ENCODE peak calls at places on chromosomes 11 and 22, in nine cellular contexts. H is mammary epithelial cell; D is CD8-positive, alpha-beta T cell; U is HepG2; P is fibroblast of villous mesenchyme; I is Peyer's patch; V is BE2C; K is GM12864; M is neural progenitor cell. S is an unnamed sample.

GRCh38 chr11:62546244-62546936 is at the start of gene AHNAK:
- DNase-seq in M (peak), P (peak), D (peak), I (peak), K (no peak), H (peak), V (peak), U (no peak), S (peak)

GRCh38 chr11:35337136-35337918 is 82.0 kb downstream of the SLC1A2 start:
- DNase-seq in I (no peak), P (peak), D (no peak), V (no peak), M (no peak), U (peak), K (no peak), H (peak), S (peak)

GRCh38 chr11:69487849-69488542 is 6.5 kb downstream of the LINC01488 start:
- DNase-seq in D (no peak), P (no peak), U (no peak), M (no peak), I (no peak), V (no peak), K (no peak), H (no peak), S (no peak)

GRCh38 chr11:109739374-109739773 is 317.4 kb downstream of the C11orf87 start:
- DNase-seq in M (no peak), K (no peak), D (no peak), H (no peak), I (no peak), P (no peak), V (no peak), U (no peak), S (peak)

GRCh38 chr22:37808294-37808657 is 542 bp downstream of the GCAT start:
- DNase-seq in H (peak), P (peak), I (no peak), U (no peak), M (no peak), V (no peak), K (no peak), D (no peak), S (no peak)

GRCh38 chr11:68038226-68038717 is 553 bp upstream of the TCIRG1 start:
- DNase-seq in M (no peak), V (peak), P (no peak), H (no peak), K (no peak), I (no peak), D (no peak), U (peak), S (no peak)

GRCh38 chr11:72712876-72713275 is 38.7 kb upstream of the PDE2A start:
- DNase-seq in V (no peak), M (no peak), D (no peak), U (no peak), P (no peak), H (no peak), K (no peak), I (no peak), S (no peak)

GRCh38 chr11:6405039-6405667 is 13.7 kb downstream of the APBB1 start:
- DNase-seq in M (peak), K (no peak), I (no peak), U (no peak), D (no peak), H (no peak), P (no peak), V (peak), S (no peak)

GRCh38 chr11:71581826-71582225 is 849 bp downstream of the KRTAP5-11 start:
- DNase-seq in P (no peak), V (no peak), U (no peak), H (no peak), K (no peak), I (no peak), M (no peak), D (no peak), S (no peak)

GRCh38 chr11:2122222-2122906 is 16.8 kb downstream of the IGF2 start:
- DNase-seq in H (peak), K (no peak), M (no peak), I (no peak), U (peak), D (no peak), P (peak), V (no peak), S (peak)

GRCh38 chr22:41181349-41182241 is 23.5 kb upstream of the L3MBTL2 start:
- DNase-seq in H (peak), V (no peak), M (no peak), U (no peak), I (peak), D (no peak), P (peak), K (no peak), S (peak)

GRCh38 chr22:29793396-29793795 is 26.2 kb downstream of the UQCR10 start:
- DNase-seq in P (no peak), H (no peak), M (no peak), U (no peak), D (no peak), K (no peak), I (no peak), V (no peak), S (no peak)

GRCh38 chr11:13902456-13902855 is 60.1 kb upstream of the SPON1 start:
- DNase-seq in U (no peak), I (no peak), D (no peak), P (no peak), H (no peak), V (no peak), M (no peak), K (no peak), S (no peak)

GRCh38 chr11:131464024-131464423 is 93.6 kb downstream of the NTM start:
- DNase-seq in D (no peak), M (no peak), I (no peak), K (no peak), P (no peak), V (no peak), U (no peak), H (no peak), S (no peak)

GRCh38 chr11:19693146-19693545 is 19.5 kb upstream of the NAV2 start:
- DNase-seq in D (no peak), P (no peak), M (no peak), V (no peak), I (no peak), K (no peak), H (no peak), U (no peak), S (no peak)

DNA sequence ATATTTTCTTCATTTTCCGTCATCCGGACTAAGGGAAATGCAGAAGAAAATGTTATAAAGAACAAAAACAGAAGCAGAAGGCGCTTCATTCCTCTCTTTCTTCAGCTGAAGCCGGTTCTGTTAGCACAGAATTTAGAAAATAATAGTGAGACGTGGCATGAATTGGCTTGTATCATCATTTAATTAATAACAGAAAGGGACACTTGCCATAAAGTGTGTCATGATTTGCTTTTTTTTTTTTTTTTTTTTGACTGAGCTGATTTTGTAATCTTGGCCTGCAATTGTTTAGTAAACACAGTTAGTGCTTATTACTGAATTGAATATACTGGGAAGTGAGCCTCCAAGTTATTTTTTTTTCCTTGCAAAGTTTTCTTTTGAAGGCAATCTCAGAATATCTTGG is at the start of gene MMP27:
- DNase-seq in H (no peak), M (no peak), K (no peak), P (peak), I (no peak), U (no peak), D (no peak), V (no peak), S (no peak)
- H3K4me3 ChIP-seq in H (no peak), M (no peak), K (no peak), P (no peak), I (no peak), U (no peak), D (no peak), V (no peak), S (no peak)

GRCh38 chr11:45802531-45803317 is 2.2 kb upstream of the SLC35C1 start:
- DNase-seq in I (no peak), D (no peak), V (no peak), U (no peak), M (no peak), H (no peak), P (no peak), K (no peak), S (no peak)

GRCh38 chr11:45805305-45806071 is 539 bp downstream of the SLC35C1 start:
- DNase-seq in P (peak), I (no peak), H (peak), K (no peak), V (peak), U (peak), M (peak), D (peak), S (peak)

GRCh38 chr11:45806072-45806933 is 1.4 kb downstream of the SLC35C1 start:
- DNase-seq in P (no peak), U (no peak), M (no peak), D (no peak), I (no peak), V (no peak), H (no peak), K (no peak), S (no peak)

GRCh38 chr11:45803981-45804805 is 756 bp upstream of the SLC35C1 start:
- DNase-seq in K (no peak), H (peak), P (peak), I (peak), U (peak), M (peak), D (peak), V (peak), S (peak)

DNA sequence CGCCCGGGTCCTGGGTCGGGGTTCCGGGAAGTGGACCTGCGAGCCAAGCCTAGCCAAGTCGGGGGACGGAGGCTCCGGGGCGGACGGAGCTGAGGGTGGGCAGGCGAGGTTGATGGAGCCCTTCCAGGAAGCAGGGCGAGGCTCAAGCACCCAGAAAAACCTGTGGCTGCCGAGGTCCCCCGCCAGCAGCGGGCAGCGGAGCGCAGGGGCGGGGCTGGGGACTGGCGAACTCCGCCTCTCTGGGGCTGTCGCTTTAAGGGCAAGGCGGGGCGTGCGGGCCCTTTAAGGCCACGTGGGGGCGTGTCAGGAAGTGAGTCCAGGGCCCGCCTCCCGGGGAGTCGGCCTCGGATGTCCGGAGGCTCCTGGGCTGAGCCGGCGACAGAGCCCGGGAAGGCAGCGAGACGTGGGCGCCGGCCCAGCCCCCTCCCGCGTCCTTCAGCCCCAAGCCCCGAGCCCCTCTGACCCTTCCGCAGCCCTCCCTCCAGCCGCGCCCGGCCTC is at the start of gene SLC35C1:
- DNase-seq in I (peak), H (peak), V (peak), K (peak), P (peak), M (peak), D (peak), U (peak), S (peak)
- TF ChIP-seq CTCF in I (no peak), H (no peak), V (no peak), K (peak), P (no peak), M (peak), D (no peak), U (peak), S (peak)

GRCh38 chr22:17540481-17540880 is 22.8 kb upstream of the SLC25A18 start:
- DNase-seq in M (no peak), U (no peak), K (no peak), P (no peak), D (no peak), V (no peak), H (no peak), I (no peak), S (no peak)
- H3K4me3 ChIP-seq in M (no peak), U (no peak), K (no peak), P (no peak), D (no peak), V (no peak), H (no peak), I (no peak), S (no peak)

DNA sequence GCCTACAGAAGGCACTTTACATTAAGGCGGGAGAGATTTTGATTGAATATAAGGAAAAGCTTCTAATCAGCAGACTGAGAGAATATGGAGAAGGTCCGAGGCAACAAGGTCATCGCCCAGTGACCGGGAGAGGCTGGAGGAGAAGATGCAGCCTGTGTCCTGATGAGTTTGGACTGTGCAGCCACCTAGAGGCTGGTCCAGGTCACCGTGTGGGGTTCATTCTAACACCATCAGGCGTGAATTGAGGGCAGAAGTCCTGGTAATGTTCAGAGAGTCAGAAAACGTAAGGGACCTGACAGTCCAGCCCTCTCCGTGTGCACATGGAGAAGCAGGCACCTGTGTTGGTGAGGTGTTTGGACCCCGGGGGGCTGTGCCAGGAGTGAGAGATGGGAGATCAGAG is 102.7 kb downstream of the FEZ1 start:
- DNase-seq in P (no peak), H (no peak), I (no peak), V (no peak), U (no peak), D (no peak), K (no peak), M (no peak), S (no peak)
- TF ChIP-seq CTCF in P (no peak), H (no peak), I (no peak), V (peak), U (no peak), D (no peak), K (peak), M (peak), S (no peak)

DNA sequence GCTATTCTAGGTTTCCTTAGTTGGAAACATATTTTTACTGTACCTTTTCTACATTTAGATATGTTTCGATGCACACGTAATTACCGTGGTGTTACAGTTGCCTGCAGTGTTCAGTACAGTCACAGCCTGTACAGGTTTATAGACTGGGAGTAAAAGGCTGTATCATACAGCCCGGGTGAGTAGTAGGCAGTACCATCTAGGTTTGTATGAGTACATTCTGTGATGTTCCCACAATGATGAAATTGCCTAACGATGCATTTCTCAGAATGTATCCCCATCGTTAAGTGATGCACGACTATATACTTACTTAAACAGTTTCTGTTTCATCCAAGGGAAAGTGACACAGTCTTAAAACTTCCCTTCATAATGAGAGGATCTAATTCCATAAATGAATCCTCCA is 13.1 kb upstream of the THY1 start:
- DNase-seq in U (no peak), P (no peak), V (no peak), M (no peak), H (no peak), D (no peak), I (no peak), K (no peak), S (no peak)
- H3K4me3 ChIP-seq in U (no peak), P (no peak), V (no peak), M (no peak), H (no peak), D (no peak), I (no peak), K (no peak), S (no peak)

GRCh38 chr11:60756307-60757032 is at the start of gene MS4A15:
- DNase-seq in D (no peak), H (peak), I (peak), U (peak), V (no peak), P (peak), K (peak), M (peak), S (no peak)
- TF ChIP-seq CTCF in D (no peak), H (peak), I (peak), U (peak), V (peak), P (peak), K (peak), M (peak), S (peak)

DNA sequence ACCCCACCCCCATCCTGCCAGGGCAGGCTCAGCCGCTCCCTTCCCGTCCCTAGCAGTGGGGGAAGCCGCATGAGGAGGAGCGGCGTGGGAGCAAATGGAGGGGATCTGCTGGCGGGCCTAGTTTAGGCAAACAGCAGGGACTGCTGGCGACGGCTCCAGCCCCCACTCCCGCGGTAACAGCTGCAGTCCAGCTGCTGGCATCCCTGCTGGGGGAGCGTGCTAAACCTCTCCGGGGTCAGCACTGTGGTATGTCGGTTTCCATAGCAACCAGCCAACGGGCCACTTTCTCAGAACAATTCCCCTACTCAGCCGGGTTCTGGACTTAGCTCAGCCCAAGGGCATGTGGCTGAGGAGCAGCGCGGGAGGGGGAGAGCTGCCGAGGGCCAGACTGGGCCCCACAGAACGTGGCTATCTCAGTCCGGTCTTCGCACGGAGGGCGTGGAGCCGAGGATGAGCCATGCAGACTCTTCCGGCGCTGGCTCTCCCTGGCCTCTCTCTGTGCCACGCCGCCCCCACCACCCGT is 98.8 kb downstream of the PKNOX2 start:
- DNase-seq in H (peak), K (no peak), I (peak), P (peak), M (peak), U (peak), V (no peak), D (no peak), S (peak)
- H3K4me3 ChIP-seq in H (no peak), K (no peak), I (no peak), P (no peak), M (peak), U (no peak), V (no peak), D (no peak), S (no peak)

DNA sequence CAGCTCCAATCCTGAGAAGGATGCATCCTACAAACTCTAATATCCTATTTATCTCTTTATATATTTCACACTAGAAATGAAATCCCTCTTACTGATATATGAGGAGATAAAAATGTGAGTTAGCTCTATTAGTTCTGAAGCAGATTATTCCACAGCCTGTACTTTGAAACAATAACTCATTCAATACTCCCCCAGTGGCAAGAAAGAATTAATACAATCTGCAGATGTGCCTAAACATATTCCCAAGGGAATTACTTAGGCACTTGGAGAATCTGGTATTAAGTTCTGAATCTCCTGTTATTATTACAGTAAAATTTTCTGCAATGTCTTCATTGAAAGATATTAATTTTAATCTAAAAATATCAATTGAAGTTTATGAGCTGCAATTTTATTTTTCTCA is 59.4 kb downstream of the DDI1 start:
- DNase-seq in P (no peak), V (no peak), U (no peak), H (no peak), M (no peak), K (no peak), I (no peak), D (no peak), S (no peak)
- TF ChIP-seq CTCF in P (peak), V (no peak), U (no peak), H (no peak), M (no peak), K (no peak), I (no peak), D (no peak), S (no peak)

S was measured in cardiac fibroblast.